ENCODE peak calls at places on chromosomes 7 and 10, in four cellular contexts. One of them, this sample, is unnamed. For H3K4me1, the result is how much of the 10 kb centered on the place peaks cover.

GRCh38 chr10:29811751-29812427 is 177.1 kb upstream of the SVIL start:
- DNase-seq in trophoblast cell: no peak
- DNase-seq in H9: no peak
- DNase-seq in mesenchymal stem cell: peak
- DNase-seq in this sample: no peak

GRCh38 chr10:129786216-129786615 is 177.9 kb downstream of the EBF3 start:
- DNase-seq in H9: no peak
- DNase-seq in mesenchymal stem cell: no peak
- DNase-seq in trophoblast cell: no peak
- DNase-seq in this sample: no peak

GRCh38 chr10:21496285-21497176 is 29.0 kb downstream of the SKIDA1 start:
- DNase-seq in trophoblast cell: no peak
- DNase-seq in H9: peak
- DNase-seq in mesenchymal stem cell: peak
- DNase-seq in this sample: no peak

GRCh38 chr7:154338709-154339108 is 286.5 kb downstream of the DPP6 start:
- DNase-seq in H9: no peak
- DNase-seq in trophoblast cell: no peak
- DNase-seq in mesenchymal stem cell: no peak
- DNase-seq in this sample: no peak

GRCh38 chr10:27687808-27688207 is 57.8 kb downstream of the MKX start:
- DNase-seq in trophoblast cell: no peak
- DNase-seq in H9: no peak
- DNase-seq in mesenchymal stem cell: no peak
- DNase-seq in this sample: no peak

GRCh38 chr7:137328389-137329120 is 15.0 kb downstream of the PTN start:
- DNase-seq in trophoblast cell: no peak
- DNase-seq in H9: no peak
- DNase-seq in mesenchymal stem cell: peak
- DNase-seq in this sample: no peak

GRCh38 chr7:157977306-157977705 is 610.3 kb downstream of the PTPRN2 start:
- DNase-seq in H9: no peak
- DNase-seq in trophoblast cell: no peak
- DNase-seq in mesenchymal stem cell: no peak
- DNase-seq in this sample: no peak

GRCh38 chr7:27423290-27423689 is 180.7 kb downstream of the EVX1 start:
- DNase-seq in mesenchymal stem cell: no peak
- DNase-seq in H9: no peak
- DNase-seq in trophoblast cell: no peak
- DNase-seq in this sample: no peak

GRCh38 chr7:153942036-153942435 is 110.2 kb upstream of the DPP6 start:
- DNase-seq in H9: no peak
- DNase-seq in mesenchymal stem cell: no peak
- DNase-seq in trophoblast cell: no peak
- DNase-seq in this sample: no peak

GRCh38 chr10:70693619-70694286 is 21.4 kb downstream of the ADAMTS14 start:
- DNase-seq in H9: no peak
- DNase-seq in mesenchymal stem cell: no peak
- DNase-seq in trophoblast cell: no peak
- DNase-seq in this sample: no peak

GRCh38 chr7:132993377-132994013 is 88.4 kb downstream of the CHCHD3 start:
- DNase-seq in mesenchymal stem cell: no peak
- DNase-seq in trophoblast cell: no peak
- DNase-seq in H9: no peak
- DNase-seq in this sample: no peak

GRCh38 chr7:135277161-135277560 is 43.5 kb downstream of the STRA8 start:
- DNase-seq in H9: peak
- DNase-seq in trophoblast cell: no peak
- DNase-seq in mesenchymal stem cell: no peak
- DNase-seq in this sample: no peak
- H3K4me2 ChIP-seq in H9: no peak
- H3K4me2 ChIP-seq in trophoblast cell: no peak
- H3K4me2 ChIP-seq in mesenchymal stem cell: no peak
- H3K4me2 ChIP-seq in this sample: no peak

GRCh38 chr10:124700293-124701037 is 43.7 kb downstream of the FAM53B start:
- DNase-seq in H9: no peak
- DNase-seq in mesenchymal stem cell: no peak
- DNase-seq in trophoblast cell: no peak
- DNase-seq in this sample: no peak
- H3K4me1 ChIP-seq in H9: under half
- H3K4me1 ChIP-seq in mesenchymal stem cell: under half
- H3K4me1 ChIP-seq in trophoblast cell: under half
- H3K4me1 ChIP-seq in this sample: under half

GRCh38 chr10:452512-453504 is 236.7 kb downstream of the DIP2C start:
- DNase-seq in mesenchymal stem cell: no peak
- DNase-seq in H9: no peak
- DNase-seq in trophoblast cell: peak
- DNase-seq in this sample: no peak

GRCh38 chr10:454860-455259 is 234.6 kb downstream of the DIP2C start:
- DNase-seq in trophoblast cell: peak
- DNase-seq in H9: no peak
- DNase-seq in mesenchymal stem cell: peak
- DNase-seq in this sample: no peak

GRCh38 chr10:451021-451471 is 238.4 kb downstream of the DIP2C start:
- DNase-seq in mesenchymal stem cell: no peak
- DNase-seq in H9: no peak
- DNase-seq in trophoblast cell: no peak
- DNase-seq in this sample: no peak

GRCh38 chr10:451856-452255 is 237.6 kb downstream of the DIP2C start:
- DNase-seq in mesenchymal stem cell: no peak
- DNase-seq in H9: no peak
- DNase-seq in trophoblast cell: no peak
- DNase-seq in this sample: no peak

DNA sequence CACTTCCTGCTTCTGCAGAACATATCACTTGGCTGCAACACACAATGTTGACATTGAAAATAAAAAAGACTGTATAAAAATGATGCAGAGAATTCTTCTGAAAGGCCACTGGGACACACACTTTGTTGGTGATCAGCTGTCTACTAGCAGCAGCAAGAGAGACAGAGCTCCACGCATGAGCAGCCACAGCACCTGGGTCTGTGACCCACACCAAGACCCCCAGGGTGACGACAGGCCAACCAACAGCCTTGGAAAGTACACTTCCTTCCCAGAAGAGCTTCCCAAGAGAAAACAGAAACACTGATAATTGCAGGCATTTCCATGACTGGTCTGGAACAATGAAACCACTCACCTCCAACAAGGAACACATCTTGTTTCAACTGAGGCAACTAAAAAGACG is 239.0 kb downstream of the DIP2C start:
- DNase-seq in H9: no peak
- DNase-seq in trophoblast cell: no peak
- DNase-seq in mesenchymal stem cell: no peak
- DNase-seq in this sample: no peak
- H2BK12ac ChIP-seq in H9: no peak
- H2BK12ac ChIP-seq in trophoblast cell: no peak
- H2BK12ac ChIP-seq in mesenchymal stem cell: no peak
- H2BK12ac ChIP-seq in this sample: no peak

DNA sequence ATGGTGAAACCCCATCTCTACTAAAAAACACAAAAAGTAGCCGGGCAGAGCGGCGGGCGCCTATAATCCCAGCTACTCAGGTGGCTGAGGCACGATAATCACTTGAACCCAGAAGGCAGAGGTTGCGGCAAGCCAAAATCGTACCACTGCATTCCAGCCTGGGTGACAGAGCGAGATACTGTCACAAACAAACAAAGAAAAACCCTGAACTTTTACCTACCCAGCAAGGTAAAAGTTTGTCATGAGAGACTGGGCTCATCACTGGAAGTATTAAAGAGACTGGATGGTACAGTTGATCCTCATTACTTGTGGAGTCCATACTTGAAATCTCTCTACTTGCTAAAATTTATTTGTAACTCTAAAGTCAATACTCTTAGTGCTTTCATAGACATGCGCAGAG is 113.9 kb downstream of the NDUFB2 start:
- DNase-seq in H9: no peak
- DNase-seq in mesenchymal stem cell: no peak
- DNase-seq in trophoblast cell: peak
- DNase-seq in this sample: no peak
- H3K4me2 ChIP-seq in H9: no peak
- H3K4me2 ChIP-seq in mesenchymal stem cell: no peak
- H3K4me2 ChIP-seq in trophoblast cell: no peak
- H3K4me2 ChIP-seq in this sample: no peak

This sample was measured in neuronal stem cell.